ENCODE peak calls at places on chromosome 11, in five cellular contexts. J is foreskin keratinocyte, L is neural progenitor cell, Y is lower lobe of right lung, B is body of pancreas. D is an unnamed sample.
A peak's percentile ranks its signal among the peaks of the same experiment; 100 is the strongest.

GRCh38 chr11:5618807-5619206 is 6.0 kb upstream of the TRIM34 start:
- DNase-seq in J (peak; percentile 89), L (no peak), Y (no peak), B (no peak), D (no peak)

GRCh38 chr11:15119352-15119751 is 4.6 kb downstream of the INSC start:
- DNase-seq in J (no peak), L (no peak), Y (no peak), B (no peak), D (no peak)

GRCh38 chr11:85307381-85307780 is 319.8 kb downstream of the DLG2 start:
- DNase-seq in J (peak; percentile 8), L (no peak), Y (no peak), B (no peak), D (no peak)

GRCh38 chr11:119445850-119446249 is 22.9 kb upstream of the THY1 start:
- DNase-seq in J (no peak), L (no peak), Y (no peak), B (peak; percentile 39), D (no peak)

GRCh38 chr11:122139595-122139866 is 23.5 kb upstream of the BLID start:
- DNase-seq in J (no peak), L (no peak), Y (no peak), B (no peak), D (no peak)

GRCh38 chr11:117643606-117644300 is 153.3 kb downstream of the DSCAML1 start:
- DNase-seq in J (no peak), L (peak; percentile 36), Y (no peak), B (no peak), D (no peak)

GRCh38 chr11:128310005-128310404 is 277.4 kb downstream of the ETS1 start:
- DNase-seq in J (no peak), L (no peak), Y (no peak), B (no peak), D (no peak)

GRCh38 chr11:131771471-131771870 is 401.1 kb downstream of the NTM start:
- DNase-seq in J (no peak), L (no peak), Y (no peak), B (no peak), D (no peak)

GRCh38 chr11:134244593-134244992 is 8.6 kb downstream of the THYN1 start:
- DNase-seq in J (no peak), L (peak; percentile 28), Y (no peak), B (no peak), D (peak; percentile 28)

GRCh38 chr11:993632-994167 is 42.8 kb downstream of the MUC6 start:
- DNase-seq in J (no peak), L (no peak), Y (no peak), B (no peak), D (no peak)

GRCh38 chr11:125998267-125998666 is 52.4 kb downstream of the VSIG10L2 start:
- DNase-seq in J (no peak), L (no peak), Y (no peak), B (no peak), D (no peak)

GRCh38 chr11:55714982-55715888 is 53.2 kb downstream of the OR4C6 start:
- DNase-seq in J (no peak), L (no peak), Y (no peak), B (no peak), D (peak; percentile 16)
- TF ChIP-seq CTCF in J (peak; percentile 26), L (peak; percentile 31), Y (peak; percentile 13), B (no peak), D (no peak)

DNA sequence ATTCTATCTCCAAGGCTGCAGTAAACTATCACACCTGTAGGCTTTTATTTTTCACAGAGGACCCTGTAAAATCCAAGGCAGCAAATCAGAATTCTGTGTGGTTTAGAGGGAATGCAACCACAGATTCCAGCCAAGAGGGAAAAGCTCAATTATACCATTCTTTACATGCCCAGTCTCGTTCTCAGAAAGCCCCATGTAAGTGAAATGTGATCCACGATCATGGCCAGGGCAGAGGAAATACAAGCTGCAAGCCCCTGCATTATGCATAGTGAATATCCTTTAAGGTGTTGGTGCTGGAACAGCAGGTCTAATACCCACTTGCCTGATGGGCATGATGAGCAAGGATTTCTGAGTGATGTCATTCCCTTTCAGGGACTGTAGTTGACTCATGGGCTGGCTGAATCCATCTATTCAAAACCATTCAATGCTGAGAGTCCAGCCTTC is 198.7 kb upstream of the MTMR2 start:
- DNase-seq in J (peak; percentile 99), L (no peak), Y (no peak), B (no peak), D (no peak)
- TF ChIP-seq CTCF in J (peak; percentile 64), L (no peak), Y (no peak), B (no peak), D (no peak)

GRCh38 chr11:22331771-22332170 is 6.4 kb upstream of the SLC17A6 start:
- DNase-seq in J (no peak), L (no peak), Y (no peak), B (no peak), D (no peak)
- TF ChIP-seq CTCF in J (peak; percentile 21), L (no peak), Y (no peak), B (no peak), D (no peak)

GRCh38 chr11:78812513-78813293 is 238.0 kb upstream of the NARS2 start:
- DNase-seq in J (peak; percentile 33), L (peak; percentile 44), Y (no peak), B (peak; percentile 27), D (no peak)
- TF ChIP-seq CTCF in J (no peak), L (peak; percentile 8), Y (peak; percentile 13), B (no peak), D (no peak)

DNA sequence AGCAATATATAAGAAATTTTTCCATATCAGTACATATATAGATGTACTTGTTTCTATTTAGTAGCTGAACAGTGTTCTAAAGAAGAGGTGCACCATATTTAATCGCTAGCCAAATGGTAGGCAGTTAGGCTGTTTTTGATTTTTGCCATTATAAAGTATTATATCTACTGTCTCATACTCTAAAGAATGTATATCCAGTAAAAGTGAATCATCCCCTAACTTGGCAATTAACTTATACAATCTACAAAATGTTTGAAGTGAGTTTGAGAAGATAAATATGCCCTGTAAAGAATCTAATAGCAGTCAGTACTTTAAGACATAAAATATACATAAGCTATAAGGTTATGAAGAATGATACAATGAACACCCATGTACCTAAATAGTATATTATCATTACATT is 291.5 kb downstream of the SWAP70 start:
- DNase-seq in J (no peak), L (no peak), Y (no peak), B (no peak), D (no peak)
- TF ChIP-seq CTCF in J (no peak), L (no peak), Y (no peak), B (no peak), D (no peak)

GRCh38 chr11:45211732-45212131 is 65.3 kb downstream of the PRDM11 start:
- DNase-seq in J (no peak), L (no peak), Y (no peak), B (no peak), D (no peak)
- TF ChIP-seq CTCF in J (peak; percentile 31), L (peak; percentile 8), Y (no peak), B (no peak), D (no peak)

GRCh38 chr11:7056828-7057513 is 31.8 kb upstream of the RBMXL2 start:
- DNase-seq in J (no peak), L (no peak), Y (no peak), B (no peak), D (no peak)
- TF ChIP-seq CTCF in J (no peak), L (no peak), Y (no peak), B (no peak), D (no peak)

GRCh38 chr11:10902301-10902700 is 44.4 kb upstream of the ZBED5 start:
- DNase-seq in J (no peak), L (no peak), Y (no peak), B (no peak), D (no peak)

GRCh38 chr11:10908215-10908990 is 50.5 kb upstream of the ZBED5 start:
- DNase-seq in J (peak; percentile 75), L (no peak), Y (no peak), B (peak; percentile 79), D (peak; percentile 63)

GRCh38 chr11:10909141-10909883 is 51.5 kb upstream of the ZBED5 start:
- DNase-seq in J (peak; percentile 53), L (no peak), Y (no peak), B (no peak), D (peak; percentile 21)

GRCh38 chr11:10902756-10903155 is 44.9 kb upstream of the ZBED5 start:
- DNase-seq in J (peak; percentile 31), L (no peak), Y (no peak), B (no peak), D (no peak)

DNA sequence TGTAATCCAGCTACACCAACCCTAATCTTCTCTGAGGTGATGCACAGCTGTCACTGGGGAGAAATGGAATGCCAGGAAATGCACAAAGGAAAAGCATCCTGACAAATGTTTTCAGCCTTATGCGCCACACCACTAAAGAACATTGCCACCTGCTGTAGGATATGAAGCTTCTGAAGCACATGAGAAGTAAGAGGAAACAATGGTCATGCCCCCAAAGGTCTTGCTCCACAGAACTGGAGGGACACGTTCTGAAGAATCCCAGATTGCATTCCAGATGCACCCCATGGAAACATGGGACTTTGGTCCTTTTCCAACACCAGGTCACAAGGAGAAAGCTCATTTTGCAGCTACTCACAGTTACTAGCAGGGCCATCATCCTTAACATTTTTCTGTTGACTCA is 48.7 kb upstream of the ZBED5 start:
- DNase-seq in J (peak; percentile 29), L (no peak), Y (no peak), B (no peak), D (no peak)
- TF ChIP-seq CTCF in J (peak; percentile 49), L (no peak), Y (peak; percentile 11), B (no peak), D (no peak)

GRCh38 chr11:64560139-64560771 is 30.8 kb upstream of the SLC22A12 start:
- DNase-seq in J (no peak), L (no peak), Y (no peak), B (no peak), D (no peak)
- TF ChIP-seq CTCF in J (no peak), L (no peak), Y (no peak), B (no peak), D (no peak)

D was measured in Calu3.